ENCODE peak calls at places on chromosomes 6 and 20, in five cellular contexts. X is NCI-H1105; U is activated T-cell treated with anti-CD3 and anti-CD28 coated beads, Interleukin-2, amount 50 U/mL, for 1 hour; S is posterior vena cava; Z is bronchial epithelial cell. L is an unnamed sample.

GRCh38 chr6:111837007-111837406 is 36.2 kb downstream of the FYN start:
- DNase-seq in X (no peak), U (no peak), S (no peak), Z (no peak), L (no peak)

GRCh38 chr6:20916081-20916480 is 381.8 kb downstream of the CDKAL1 start:
- DNase-seq in X (no peak), U (no peak), S (no peak), Z (no peak), L (no peak)

GRCh38 chr20:37593710-37594109 is 66.0 kb upstream of the BLCAP start:
- DNase-seq in X (no peak), U (no peak), S (no peak), Z (no peak), L (no peak)

GRCh38 chr6:54873589-54873988 is 27.0 kb downstream of the FAM83B start:
- DNase-seq in X (no peak), U (no peak), S (no peak), Z (no peak), L (peak; percentile 76)

GRCh38 chr20:48668451-48668946 is 159.3 kb downstream of the PREX1 start:
- DNase-seq in X (no peak), U (no peak), S (no peak), Z (no peak), L (peak; percentile 59)

GRCh38 chr20:47063407-47063806 is 168.8 kb downstream of the EYA2 start:
- DNase-seq in X (no peak), U (no peak), S (no peak), Z (peak; percentile 18), L (no peak)

GRCh38 chr6:132392792-132393191 is 8.5 kb downstream of the MOXD1 start:
- DNase-seq in X (no peak), U (no peak), S (no peak), Z (peak; percentile 47), L (peak; percentile 48)

GRCh38 chr20:26134606-26135005 is 438.0 kb upstream of the ZNF337 start:
- DNase-seq in X (no peak), U (no peak), S (peak; percentile 69), Z (no peak), L (no peak)

GRCh38 chr20:43727980-43728590 is 1.3 kb upstream of the GTSF1L start:
- DNase-seq in X (no peak), U (no peak), S (no peak), Z (no peak), L (no peak)

GRCh38 chr20:5652626-5653573 is 97.3 kb upstream of the SHLD1 start:
- DNase-seq in X (no peak), U (no peak), S (no peak), Z (peak; percentile 96), L (no peak)

GRCh38 chr6:44201638-44202303 is 15.0 kb upstream of the MYMX start:
- DNase-seq in X (no peak), U (no peak), S (no peak), Z (peak; percentile 86), L (peak; percentile 42)

GRCh38 chr6:42378125-42378524 is 73.6 kb downstream of the TRERF1 start:
- DNase-seq in X (no peak), U (no peak), S (no peak), Z (no peak), L (no peak)

GRCh38 chr20:11274137-11274536 is 600.3 kb upstream of the JAG1 start:
- DNase-seq in X (peak; percentile 63), U (no peak), S (no peak), Z (peak; percentile 70), L (peak; percentile 5)

GRCh38 chr6:34017106-34017805 is 128.6 kb downstream of the GRM4 start:
- DNase-seq in X (no peak), U (no peak), S (no peak), Z (no peak), L (no peak)

GRCh38 chr6:63787021-63787420 is 151.4 kb downstream of the PHF3 start:
- DNase-seq in X (no peak), U (no peak), S (no peak), Z (peak; percentile 21), L (no peak)

GRCh38 chr20:9989066-9989724 is 45.6 kb upstream of the ANKEF1 start:
- DNase-seq in X (no peak), U (no peak), S (no peak), Z (peak; percentile 79), L (no peak)

GRCh38 chr6:79375635-79376425 is 141.3 kb upstream of the HMGN3 start:
- DNase-seq in X (no peak), U (no peak), S (no peak), Z (no peak), L (no peak)

GRCh38 chr6:46290435-46290834 is 119.7 kb upstream of the ENPP5 start:
- DNase-seq in X (no peak), U (no peak), S (no peak), Z (no peak), L (no peak)

GRCh38 chr6:24227556-24227955 is 101.5 kb downstream of the NRSN1 start:
- DNase-seq in X (no peak), U (no peak), S (no peak), Z (no peak), L (no peak)

GRCh38 chr6:157879873-157880254 is 56.8 kb downstream of the SNX9 start:
- DNase-seq in X (no peak), U (no peak), S (no peak), Z (no peak), L (no peak)

GRCh38 chr20:18020931-18021330 is 36.8 kb downstream of the OVOL2 start:
- DNase-seq in X (no peak), U (no peak), S (no peak), Z (no peak), L (peak; percentile 14)

GRCh38 chr20:59677586-59677985 is 73.2 kb downstream of the PHACTR3 start:
- DNase-seq in X (no peak), U (no peak), S (no peak), Z (no peak), L (no peak)

GRCh38 chr6:30441171-30441570 is 48.1 kb upstream of the HLA-E start:
- DNase-seq in X (no peak), U (no peak), S (no peak), Z (peak; percentile 78), L (no peak)

GRCh38 chr6:107811591-107812218 is 12.4 kb downstream of the SCML4 start:
- DNase-seq in X (no peak), U (no peak), S (no peak), Z (peak; percentile 63), L (peak; percentile 89)

GRCh38 chr20:19300395-19300794 is 88.0 kb downstream of the SLC24A3 start:
- DNase-seq in X (no peak), U (no peak), S (no peak), Z (no peak), L (no peak)

GRCh38 chr6:17602888-17603287 is 2.8 kb downstream of the FAM8A1 start:
- DNase-seq in X (no peak), U (no peak), S (no peak), Z (no peak), L (no peak)